ENCODE peak calls at places on chromosome 22, in nine cellular contexts. One of them, this sample, is unnamed.

GRCh38 chr22:23531283-23531921 is 48.7 kb downstream of the IGLL1 start:
- DNase-seq in bronchial epithelial cell: no peak
- DNase-seq in astrocyte of the spinal cord: no peak
- DNase-seq in mesendoderm: no peak
- DNase-seq in GM04503: no peak
- DNase-seq in mesenteric fat pad: peak; percentile 37
- DNase-seq in lower leg skin: no peak
- DNase-seq in progenitor cell of endocrine pancreas: no peak
- DNase-seq in activated CD4-positive, alpha-beta memory T cell treated with anti-CD3 and anti-CD28 coated beads, Interleukin-2, amount 10 ng/mL, durations not matched to agents 7 days and 5 days: no peak
- DNase-seq in this sample: no peak

GRCh38 chr22:26586556-26587325 is 3.2 kb downstream of the TPST2 start:
- DNase-seq in activated CD4-positive, alpha-beta memory T cell treated with anti-CD3 and anti-CD28 coated beads, Interleukin-2, amount 10 ng/mL, durations not matched to agents 7 days and 5 days: no peak
- DNase-seq in mesendoderm: no peak
- DNase-seq in progenitor cell of endocrine pancreas: no peak
- DNase-seq in astrocyte of the spinal cord: no peak
- DNase-seq in mesenteric fat pad: no peak
- DNase-seq in GM04503: no peak
- DNase-seq in lower leg skin: no peak
- DNase-seq in bronchial epithelial cell: no peak
- DNase-seq in this sample: no peak

GRCh38 chr22:38802671-38803121 is 8.8 kb upstream of the DNAL4 start:
- DNase-seq in mesendoderm: peak; percentile 62
- DNase-seq in bronchial epithelial cell: peak; percentile 98
- DNase-seq in GM04503: peak; percentile 95
- DNase-seq in mesenteric fat pad: no peak
- DNase-seq in astrocyte of the spinal cord: peak; percentile 86
- DNase-seq in lower leg skin: peak; percentile 64
- DNase-seq in progenitor cell of endocrine pancreas: no peak
- DNase-seq in activated CD4-positive, alpha-beta memory T cell treated with anti-CD3 and anti-CD28 coated beads, Interleukin-2, amount 10 ng/mL, durations not matched to agents 7 days and 5 days: no peak
- DNase-seq in this sample: peak; percentile 87

GRCh38 chr22:39802682-39803081 is 90.9 kb downstream of the ENTHD1 start:
- DNase-seq in activated CD4-positive, alpha-beta memory T cell treated with anti-CD3 and anti-CD28 coated beads, Interleukin-2, amount 10 ng/mL, durations not matched to agents 7 days and 5 days: no peak
- DNase-seq in bronchial epithelial cell: no peak
- DNase-seq in lower leg skin: no peak
- DNase-seq in progenitor cell of endocrine pancreas: no peak
- DNase-seq in mesenteric fat pad: no peak
- DNase-seq in GM04503: no peak
- DNase-seq in astrocyte of the spinal cord: no peak
- DNase-seq in mesendoderm: no peak
- DNase-seq in this sample: no peak

GRCh38 chr22:22099194-22099486 is 116.6 kb upstream of the TOP3B start:
- DNase-seq in mesendoderm: no peak
- DNase-seq in mesenteric fat pad: no peak
- DNase-seq in GM04503: no peak
- DNase-seq in activated CD4-positive, alpha-beta memory T cell treated with anti-CD3 and anti-CD28 coated beads, Interleukin-2, amount 10 ng/mL, durations not matched to agents 7 days and 5 days: no peak
- DNase-seq in bronchial epithelial cell: no peak
- DNase-seq in progenitor cell of endocrine pancreas: no peak
- DNase-seq in astrocyte of the spinal cord: no peak
- DNase-seq in lower leg skin: no peak
- DNase-seq in this sample: no peak

GRCh38 chr22:23064381-23065068 is 5.8 kb upstream of the GNAZ start:
- DNase-seq in astrocyte of the spinal cord: no peak
- DNase-seq in progenitor cell of endocrine pancreas: peak; percentile 6
- DNase-seq in bronchial epithelial cell: no peak
- DNase-seq in activated CD4-positive, alpha-beta memory T cell treated with anti-CD3 and anti-CD28 coated beads, Interleukin-2, amount 10 ng/mL, durations not matched to agents 7 days and 5 days: peak; percentile 13
- DNase-seq in lower leg skin: peak; percentile 11
- DNase-seq in GM04503: no peak
- DNase-seq in mesenteric fat pad: peak; percentile 65
- DNase-seq in mesendoderm: no peak
- DNase-seq in this sample: no peak

GRCh38 chr22:24181088-24181995 is at the start of gene SUSD2:
- DNase-seq in lower leg skin: no peak
- DNase-seq in mesendoderm: peak; percentile 53
- DNase-seq in astrocyte of the spinal cord: no peak
- DNase-seq in bronchial epithelial cell: no peak
- DNase-seq in mesenteric fat pad: no peak
- DNase-seq in activated CD4-positive, alpha-beta memory T cell treated with anti-CD3 and anti-CD28 coated beads, Interleukin-2, amount 10 ng/mL, durations not matched to agents 7 days and 5 days: no peak
- DNase-seq in GM04503: no peak
- DNase-seq in progenitor cell of endocrine pancreas: no peak
- DNase-seq in this sample: no peak

GRCh38 chr22:49247194-49247924 is 580.3 kb downstream of the BRD1 start:
- DNase-seq in GM04503: no peak
- DNase-seq in lower leg skin: no peak
- DNase-seq in astrocyte of the spinal cord: no peak
- DNase-seq in activated CD4-positive, alpha-beta memory T cell treated with anti-CD3 and anti-CD28 coated beads, Interleukin-2, amount 10 ng/mL, durations not matched to agents 7 days and 5 days: peak; percentile 13
- DNase-seq in progenitor cell of endocrine pancreas: no peak
- DNase-seq in mesenteric fat pad: peak; percentile 45
- DNase-seq in mesendoderm: peak; percentile 44
- DNase-seq in bronchial epithelial cell: no peak
- DNase-seq in this sample: no peak

GRCh38 chr22:44057411-44057987 is 33.4 kb downstream of the PARVB start:
- DNase-seq in astrocyte of the spinal cord: no peak
- DNase-seq in bronchial epithelial cell: no peak
- DNase-seq in lower leg skin: peak; percentile 42
- DNase-seq in mesenteric fat pad: no peak
- DNase-seq in progenitor cell of endocrine pancreas: no peak
- DNase-seq in GM04503: no peak
- DNase-seq in mesendoderm: no peak
- DNase-seq in activated CD4-positive, alpha-beta memory T cell treated with anti-CD3 and anti-CD28 coated beads, Interleukin-2, amount 10 ng/mL, durations not matched to agents 7 days and 5 days: no peak
- DNase-seq in this sample: no peak

GRCh38 chr22:17218341-17218740 is 894 bp downstream of the ADA2 start:
- DNase-seq in progenitor cell of endocrine pancreas: no peak
- DNase-seq in activated CD4-positive, alpha-beta memory T cell treated with anti-CD3 and anti-CD28 coated beads, Interleukin-2, amount 10 ng/mL, durations not matched to agents 7 days and 5 days: no peak
- DNase-seq in lower leg skin: no peak
- DNase-seq in GM04503: no peak
- DNase-seq in bronchial epithelial cell: no peak
- DNase-seq in mesendoderm: peak; percentile 58
- DNase-seq in astrocyte of the spinal cord: no peak
- DNase-seq in mesenteric fat pad: no peak
- DNase-seq in this sample: no peak

GRCh38 chr22:23289130-23289503 is 108.8 kb downstream of the BCR start:
- DNase-seq in progenitor cell of endocrine pancreas: no peak
- DNase-seq in astrocyte of the spinal cord: no peak
- DNase-seq in lower leg skin: no peak
- DNase-seq in mesenteric fat pad: no peak
- DNase-seq in activated CD4-positive, alpha-beta memory T cell treated with anti-CD3 and anti-CD28 coated beads, Interleukin-2, amount 10 ng/mL, durations not matched to agents 7 days and 5 days: no peak
- DNase-seq in GM04503: no peak
- DNase-seq in bronchial epithelial cell: no peak
- DNase-seq in mesendoderm: no peak
- DNase-seq in this sample: no peak

GRCh38 chr22:19266547-19267086 is 24.9 kb downstream of the CLTCL1 start:
- DNase-seq in progenitor cell of endocrine pancreas: no peak
- DNase-seq in lower leg skin: no peak
- DNase-seq in mesenteric fat pad: no peak
- DNase-seq in astrocyte of the spinal cord: no peak
- DNase-seq in GM04503: no peak
- DNase-seq in mesendoderm: no peak
- DNase-seq in activated CD4-positive, alpha-beta memory T cell treated with anti-CD3 and anti-CD28 coated beads, Interleukin-2, amount 10 ng/mL, durations not matched to agents 7 days and 5 days: no peak
- DNase-seq in bronchial epithelial cell: no peak
- DNase-seq in this sample: no peak

GRCh38 chr22:23387827-23388491 is 192.1 kb downstream of the IGLL1 start:
- DNase-seq in progenitor cell of endocrine pancreas: no peak
- DNase-seq in bronchial epithelial cell: no peak
- DNase-seq in lower leg skin: no peak
- DNase-seq in mesendoderm: no peak
- DNase-seq in GM04503: no peak
- DNase-seq in activated CD4-positive, alpha-beta memory T cell treated with anti-CD3 and anti-CD28 coated beads, Interleukin-2, amount 10 ng/mL, durations not matched to agents 7 days and 5 days: no peak
- DNase-seq in astrocyte of the spinal cord: no peak
- DNase-seq in mesenteric fat pad: no peak
- DNase-seq in this sample: no peak

GRCh38 chr22:49712195-49712791 is 115.4 kb downstream of the BRD1 start:
- DNase-seq in activated CD4-positive, alpha-beta memory T cell treated with anti-CD3 and anti-CD28 coated beads, Interleukin-2, amount 10 ng/mL, durations not matched to agents 7 days and 5 days: no peak
- DNase-seq in mesenteric fat pad: no peak
- DNase-seq in progenitor cell of endocrine pancreas: peak; percentile 70
- DNase-seq in GM04503: no peak
- DNase-seq in bronchial epithelial cell: no peak
- DNase-seq in mesendoderm: peak; percentile 46
- DNase-seq in lower leg skin: no peak
- DNase-seq in astrocyte of the spinal cord: no peak
- DNase-seq in this sample: no peak

GRCh38 chr22:46576556-46577351 is 39.3 kb upstream of the CELSR1 start:
- DNase-seq in mesenteric fat pad: no peak
- DNase-seq in progenitor cell of endocrine pancreas: peak; percentile 34
- DNase-seq in activated CD4-positive, alpha-beta memory T cell treated with anti-CD3 and anti-CD28 coated beads, Interleukin-2, amount 10 ng/mL, durations not matched to agents 7 days and 5 days: peak; percentile 59
- DNase-seq in bronchial epithelial cell: no peak
- DNase-seq in mesendoderm: peak; percentile 45
- DNase-seq in GM04503: no peak
- DNase-seq in astrocyte of the spinal cord: no peak
- DNase-seq in lower leg skin: no peak
- DNase-seq in this sample: no peak